ENCODE peak calls at places on chromosome 3, in six cellular contexts. F, E, V, C, J and K are unnamed samples.

GRCh38 chr3:5017953-5018531 is 38.8 kb downstream of the BHLHE40 start:
- DNase-seq in F (peak; percentile 41), E (peak; percentile 69), V (peak; percentile 87), C (no peak), J (peak; percentile 53), K (no peak)

GRCh38 chr3:146024260-146024659 is 136.7 kb downstream of the PLOD2 start:
- DNase-seq in F (no peak), E (no peak), V (no peak), C (no peak), J (no peak), K (no peak)

GRCh38 chr3:57164217-57164605 is 942 bp downstream of the IL17RD start:
- DNase-seq in F (peak; percentile 41), E (peak; percentile 70), V (no peak), C (peak; percentile 53), J (peak; percentile 23), K (no peak)

GRCh38 chr3:155846119-155846518 is 8.1 kb downstream of the SLC33A1 start:
- DNase-seq in F (no peak), E (no peak), V (no peak), C (no peak), J (no peak), K (no peak)

GRCh38 chr3:60798456-60798855 is 452.8 kb downstream of the FHIT start:
- DNase-seq in F (no peak), E (no peak), V (no peak), C (no peak), J (no peak), K (no peak)

GRCh38 chr3:72368331-72368975 is 479.8 kb downstream of the SHQ1 start:
- DNase-seq in F (no peak), E (no peak), V (no peak), C (no peak), J (peak; percentile 35), K (no peak)

GRCh38 chr3:131348911-131349310 is 32.7 kb upstream of the NUDT16 start:
- DNase-seq in F (no peak), E (no peak), V (no peak), C (no peak), J (no peak), K (no peak)

GRCh38 chr3:46541856-46542255 is 24.2 kb downstream of the LRRC2 start:
- DNase-seq in F (no peak), E (no peak), V (peak; percentile 18), C (no peak), J (no peak), K (no peak)

GRCh38 chr3:145578465-145578864 is 582.5 kb downstream of the PLOD2 start:
- DNase-seq in F (no peak), E (no peak), V (no peak), C (no peak), J (no peak), K (no peak)

GRCh38 chr3:142857056-142857455 is 31.8 kb downstream of the PCOLCE2 start:
- DNase-seq in F (peak; percentile 21), E (peak; percentile 69), V (no peak), C (no peak), J (no peak), K (no peak)

DNA sequence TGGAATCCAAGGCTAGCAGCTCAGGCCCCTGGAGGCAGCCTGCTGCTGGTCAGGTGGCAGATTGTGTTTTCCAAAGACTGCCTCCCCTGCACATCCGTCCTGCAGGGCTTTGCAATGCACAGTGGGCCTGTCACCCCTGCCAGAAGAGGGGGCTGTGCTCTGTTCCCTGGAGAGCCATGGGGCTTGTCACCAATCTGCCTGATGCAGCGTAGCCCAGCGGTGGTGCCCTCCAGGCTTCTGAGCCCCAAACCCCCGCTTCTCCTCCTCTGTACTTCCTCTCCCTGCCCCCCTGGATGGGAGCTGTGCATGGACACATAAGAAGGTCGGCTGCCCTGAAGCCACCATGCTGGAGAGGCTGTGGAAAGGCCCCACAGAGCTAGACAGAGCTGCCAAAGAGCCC is 10.0 kb upstream of the PLXNA1 start:
- DNase-seq in F (no peak), E (no peak), V (no peak), C (no peak), J (no peak), K (no peak)
- TF ChIP-seq CTCF in F (no peak), E (no peak), V (no peak), C (no peak), J (no peak), K (no peak)

DNA sequence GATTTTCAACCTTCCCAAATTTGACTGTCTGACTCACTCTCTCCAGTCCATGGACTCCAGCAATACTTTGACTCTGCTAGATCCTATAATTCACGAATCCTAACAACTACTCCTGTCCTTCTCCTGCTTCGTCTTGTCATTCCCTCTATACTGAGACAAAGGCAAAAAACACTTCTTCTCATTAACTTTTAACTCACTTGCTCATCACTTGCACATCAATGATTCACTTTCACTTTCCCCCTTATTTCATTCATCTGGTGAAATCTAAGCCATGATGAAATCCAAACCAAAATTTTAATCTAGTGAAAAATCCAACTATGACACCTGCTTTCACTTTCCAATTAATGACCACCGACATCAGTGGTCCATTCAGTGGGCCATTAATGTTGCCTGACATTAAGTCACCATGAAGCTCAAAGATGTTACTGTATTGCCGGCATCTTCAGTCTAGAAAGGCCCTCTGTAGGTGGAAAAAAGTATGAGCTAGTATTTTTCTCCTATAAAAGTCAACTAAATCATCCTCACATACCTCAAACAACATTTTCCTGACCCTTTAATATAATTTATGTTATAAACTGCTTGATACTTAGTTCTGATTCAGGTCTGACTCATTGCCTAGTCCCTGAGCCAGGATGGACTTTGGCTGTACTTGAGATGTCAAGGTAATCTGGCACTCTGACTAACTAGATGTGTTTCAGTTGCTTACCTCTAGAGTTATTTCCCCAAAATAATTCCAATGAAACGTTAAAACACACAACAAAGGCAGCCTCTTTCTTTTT is 158.6 kb downstream of the CNTN6 start:
- DNase-seq in F (peak; percentile 56), E (no peak), V (no peak), C (no peak), J (peak; percentile 32), K (no peak)
- TF ChIP-seq CTCF in F (peak; percentile 35), E (no peak), V (no peak), C (no peak), J (peak; percentile 4), K (peak; percentile 51)

DNA sequence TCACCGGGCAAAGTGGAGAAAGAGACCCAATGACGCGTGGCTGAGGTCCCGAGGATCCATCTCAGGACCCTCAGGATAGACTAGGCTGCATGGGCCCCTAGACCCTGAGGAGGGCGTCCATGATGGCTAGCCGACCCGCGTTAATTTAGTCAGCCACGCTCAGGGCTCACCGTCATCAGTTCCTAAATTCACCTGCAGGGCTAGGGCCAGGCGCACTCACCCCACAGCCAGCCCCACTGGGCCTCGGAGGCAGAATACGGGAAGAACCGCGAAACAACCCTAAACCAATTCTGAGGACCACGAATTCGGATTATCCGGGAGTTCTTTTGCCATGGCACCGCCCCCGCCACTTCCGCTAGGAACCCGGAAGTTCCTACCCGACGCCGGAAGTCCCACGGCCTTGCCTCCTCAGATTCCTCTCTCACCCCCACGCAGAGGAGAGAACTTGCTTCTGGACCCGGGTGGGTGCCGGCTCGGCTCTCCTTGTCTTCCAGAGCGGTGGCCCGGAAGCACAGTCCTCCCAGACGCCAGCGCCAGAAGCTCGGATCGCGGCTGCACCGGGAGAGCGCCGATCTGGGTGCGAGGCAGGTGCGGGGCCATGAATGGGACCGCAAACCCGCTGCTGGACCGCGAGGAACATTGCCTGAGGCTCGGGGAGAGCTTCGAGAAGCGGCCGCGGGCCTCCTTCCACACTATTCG is at the start of the genes EAF1 and METTL6:
- DNase-seq in F (peak; percentile 80), E (peak; percentile 84), V (peak; percentile 89), C (peak; percentile 77), J (peak; percentile 76), K (peak; percentile 95)
- TF ChIP-seq CTCF in F (no peak), E (no peak), V (no peak), C (no peak), J (peak; percentile 11), K (peak; percentile 68)

GRCh38 chr3:137217733-137218132 is 259.9 kb downstream of the IL20RB start:
- DNase-seq in F (no peak), E (no peak), V (no peak), C (no peak), J (no peak), K (no peak)
- TF ChIP-seq CTCF in F (no peak), E (peak; percentile 35), V (no peak), C (no peak), J (peak; percentile 6), K (peak; percentile 39)

DNA sequence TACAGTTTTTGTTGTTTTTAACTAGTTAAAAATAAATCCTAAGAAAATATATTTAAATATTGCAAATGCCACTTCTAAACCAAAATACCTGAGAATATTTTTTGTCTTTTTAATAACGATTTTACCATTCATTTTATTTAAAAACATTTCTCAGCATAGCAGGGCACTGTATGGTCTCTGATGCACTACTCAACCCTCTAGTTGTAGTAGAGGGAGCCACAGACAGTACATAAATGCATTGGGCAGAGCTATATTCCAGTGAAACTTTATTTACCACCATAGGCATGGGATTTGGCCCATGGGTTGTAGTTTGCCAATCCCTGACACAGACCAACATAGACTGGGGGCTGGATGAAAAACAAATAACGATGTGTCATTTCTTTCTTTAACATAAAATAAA is 214.4 kb upstream of the UBE2E1 start:
- DNase-seq in F (no peak), E (no peak), V (no peak), C (no peak), J (no peak), K (no peak)
- TF ChIP-seq CTCF in F (no peak), E (no peak), V (no peak), C (no peak), J (no peak), K (no peak)

GRCh38 chr3:13145131-13145825 is 72.0 kb upstream of the IQSEC1 start:
- DNase-seq in F (no peak), E (no peak), V (peak; percentile 50), C (no peak), J (no peak), K (peak; percentile 53)
- TF ChIP-seq CTCF in F (no peak), E (no peak), V (no peak), C (no peak), J (no peak), K (no peak)